ENCODE peak calls at places on chromosomes 3 and 15, in five cellular contexts. U is CD8-positive, alpha-beta memory T cell; Y is neuronal stem cell; G is stomach; N is RWPE2. Z is an unnamed sample.
A peak's percentile ranks its signal among the peaks of the same experiment; 100 is the strongest.

GRCh38 chr3:25291524-25291923 is 136.5 kb upstream of the RARB start:
- DNase-seq in U (no peak), Y (peak; percentile 41), G (no peak), N (no peak), Z (no peak)

GRCh38 chr3:13288732-13289718 is 131.1 kb downstream of the NUP210 start:
- DNase-seq in U (no peak), Y (no peak), G (no peak), N (no peak), Z (no peak)

GRCh38 chr3:179806177-179806576 is 153.3 kb downstream of the USP13 start:
- DNase-seq in U (no peak), Y (no peak), G (no peak), N (no peak), Z (no peak)

GRCh38 chr3:76403556-76403955 is 618.2 kb upstream of the ZNF717 start:
- DNase-seq in U (no peak), Y (no peak), G (no peak), N (no peak), Z (no peak)

GRCh38 chr3:170584585-170585007 is 1.3 kb downstream of the SLC7A14 start:
- DNase-seq in U (peak; percentile 48), Y (peak; percentile 87), G (peak; percentile 64), N (peak; percentile 70), Z (no peak)

GRCh38 chr3:57091471-57091870 is 31.0 kb downstream of the SPATA12 start:
- DNase-seq in U (no peak), Y (no peak), G (no peak), N (no peak), Z (no peak)

GRCh38 chr3:172257638-172258400 is 190.4 kb downstream of the GHSR start:
- DNase-seq in U (no peak), Y (no peak), G (no peak), N (no peak), Z (no peak)

GRCh38 chr15:73127302-73127936 is 75.2 kb downstream of the NEO1 start:
- DNase-seq in U (no peak), Y (peak; percentile 26), G (no peak), N (no peak), Z (no peak)

GRCh38 chr15:75235051-75235673 is 23.0 kb upstream of the GOLGA6C start:
- DNase-seq in U (peak; percentile 24), Y (no peak), G (no peak), N (peak; percentile 64), Z (no peak)

GRCh38 chr3:46440531-46441294 is 24.0 kb downstream of the LTF start:
- DNase-seq in U (peak; percentile 71), Y (no peak), G (no peak), N (no peak), Z (no peak)

GRCh38 chr3:16203671-16204629 is 29.5 kb downstream of the GALNT15 start:
- DNase-seq in U (no peak), Y (no peak), G (no peak), N (no peak), Z (no peak)

GRCh38 chr3:195892355-195893120 is 15.8 kb downstream of the TNK2 start:
- DNase-seq in U (no peak), Y (peak; percentile 36), G (no peak), N (no peak), Z (no peak)

GRCh38 chr3:108718454-108718853 is 38.8 kb downstream of the RETNLB start:
- DNase-seq in U (no peak), Y (no peak), G (no peak), N (no peak), Z (no peak)

GRCh38 chr15:57706405-57707209 is at the start of gene POLR2M:
- DNase-seq in U (peak; percentile 95), Y (peak; percentile 64), G (peak; percentile 97), N (peak; percentile 97), Z (peak; percentile 87)

GRCh38 chr3:114231616-114232015 is 5.8 kb downstream of the ZNF80 start:
- DNase-seq in U (peak; percentile 83), Y (no peak), G (no peak), N (no peak), Z (peak; percentile 19)

GRCh38 chr3:144361002-144361401 is 389.4 kb downstream of the DIPK2A start:
- DNase-seq in U (no peak), Y (no peak), G (no peak), N (no peak), Z (no peak)

GRCh38 chr15:78007965-78008886 is 69.3 kb downstream of the TBC1D2B start:
- DNase-seq in U (no peak), Y (no peak), G (peak; percentile 92), N (no peak), Z (no peak)

GRCh38 chr3:169196789-169197188 is 466.7 kb downstream of the MECOM start:
- DNase-seq in U (no peak), Y (no peak), G (no peak), N (no peak), Z (no peak)

GRCh38 chr15:74994236-74994635 is 1.1 kb upstream of the SCAMP5 start:
- DNase-seq in U (no peak), Y (no peak), G (no peak), N (no peak), Z (no peak)

GRCh38 chr15:60656491-60657284 is 177.7 kb upstream of the ICE2 start:
- DNase-seq in U (no peak), Y (no peak), G (no peak), N (no peak), Z (no peak)

GRCh38 chr3:109643590-109643989 is 306.2 kb upstream of the DPPA4 start:
- DNase-seq in U (no peak), Y (no peak), G (no peak), N (no peak), Z (no peak)

GRCh38 chr3:142863965-142864924 is 24.6 kb downstream of the PCOLCE2 start:
- DNase-seq in U (no peak), Y (no peak), G (no peak), N (no peak), Z (no peak)

GRCh38 chr3:13451301-13451673 is 28.8 kb upstream of the HDAC11 start:
- DNase-seq in U (peak; percentile 56), Y (no peak), G (no peak), N (no peak), Z (peak; percentile 11)

GRCh38 chr15:78084359-78084750 is 6.8 kb upstream of the TBC1D2B start:
- DNase-seq in U (peak; percentile 21), Y (no peak), G (no peak), N (peak; percentile 73), Z (no peak)

GRCh38 chr3:184261270-184262165 is at the start of gene CAMK2N2:
- DNase-seq in U (peak; percentile 70), Y (peak; percentile 56), G (peak; percentile 63), N (peak; percentile 80), Z (peak; percentile 42)

GRCh38 chr15:52796742-52797515 is 6.8 kb upstream of the ONECUT1 start:
- DNase-seq in U (no peak), Y (no peak), G (no peak), N (no peak), Z (no peak)

DNA sequence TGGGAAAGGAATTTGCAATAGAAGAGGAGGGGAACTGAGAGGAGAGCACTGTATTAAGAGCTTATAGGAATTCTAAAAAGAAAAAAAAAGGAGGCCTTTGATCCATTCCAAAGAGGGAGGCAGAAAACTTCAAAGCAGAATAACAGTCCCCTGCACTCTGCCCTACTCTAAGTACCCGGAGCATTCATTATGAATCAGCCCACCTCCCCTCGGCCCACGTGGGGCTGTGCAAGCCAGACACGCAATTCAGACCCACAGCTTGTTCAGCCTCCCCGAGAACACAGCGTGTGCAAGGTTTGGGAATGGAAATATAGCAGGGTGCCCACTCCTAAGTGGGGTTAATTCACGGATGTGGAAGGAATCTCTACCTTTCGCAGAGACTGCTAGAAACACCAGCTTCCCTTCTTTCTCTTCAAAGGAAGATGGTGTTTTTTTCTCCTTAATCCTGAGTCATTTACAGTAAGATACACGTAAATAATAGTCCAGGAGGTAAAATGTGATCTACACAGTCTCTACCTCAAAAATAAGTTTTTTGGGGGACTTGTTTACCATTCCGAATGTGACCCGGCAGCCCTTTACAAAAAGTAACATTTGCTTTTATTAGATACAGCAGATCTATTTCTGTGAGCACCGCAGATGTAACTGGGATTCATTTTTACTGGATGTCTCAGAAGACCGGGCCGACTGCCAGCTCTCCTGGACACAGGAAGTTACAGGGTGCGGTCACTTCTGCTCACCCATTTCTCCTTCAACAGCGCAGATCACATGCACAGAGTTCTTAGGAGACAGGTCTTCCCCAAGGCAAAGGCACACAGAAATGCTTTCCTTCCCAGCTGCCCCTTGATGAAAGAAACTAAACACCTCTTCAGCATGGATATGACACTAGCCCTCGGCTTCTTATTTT is 768.5 kb upstream of the CFAP20DC start:
- DNase-seq in U (no peak), Y (no peak), G (peak; percentile 76), N (peak; percentile 89), Z (no peak)
- H3K27ac ChIP-seq in U (no peak overlapping the region), Y (no peak overlapping the region), G (peak overlapping the region; percentile 47), N (peak overlapping the region; percentile 68), Z (no peak overlapping the region)

GRCh38 chr3:62415312-62415791 is 42.0 kb upstream of the FEZF2 start:
- DNase-seq in U (no peak), Y (peak; percentile 95), G (no peak), N (no peak), Z (no peak)
- H3K4me3 ChIP-seq in U (no peak overlapping the region), Y (no peak overlapping the region), G (no peak overlapping the region), N (no peak overlapping the region), Z (no peak overlapping the region)

GRCh38 chr3:72746412-72747411 is 101.5 kb downstream of the SHQ1 start:
- DNase-seq in U (no peak), Y (no peak), G (no peak), N (no peak), Z (no peak)
- H3K4me1 ChIP-seq in U (peaks cover 14% of the 10 kb centered on the region), Y (no peaks in the 10 kb centered on the region), G (no peaks in the 10 kb centered on the region), N (no peaks in the 10 kb centered on the region), Z (no peaks in the 10 kb centered on the region)

GRCh38 chr3:149085828-149086231 is 503 bp downstream of the HLTF start:
- DNase-seq in U (no peak), Y (no peak), G (no peak), N (no peak), Z (no peak)

GRCh38 chr3:149077638-149078037 is 8.7 kb downstream of the HLTF start:
- DNase-seq in U (no peak), Y (no peak), G (no peak), N (no peak), Z (no peak)

GRCh38 chr3:149081772-149082171 is 4.6 kb downstream of the HLTF start:
- DNase-seq in U (no peak), Y (no peak), G (no peak), N (no peak), Z (no peak)

GRCh38 chr3:149080011-149080698 is 6.2 kb downstream of the HLTF start:
- DNase-seq in U (no peak), Y (no peak), G (no peak), N (no peak), Z (no peak)

DNA sequence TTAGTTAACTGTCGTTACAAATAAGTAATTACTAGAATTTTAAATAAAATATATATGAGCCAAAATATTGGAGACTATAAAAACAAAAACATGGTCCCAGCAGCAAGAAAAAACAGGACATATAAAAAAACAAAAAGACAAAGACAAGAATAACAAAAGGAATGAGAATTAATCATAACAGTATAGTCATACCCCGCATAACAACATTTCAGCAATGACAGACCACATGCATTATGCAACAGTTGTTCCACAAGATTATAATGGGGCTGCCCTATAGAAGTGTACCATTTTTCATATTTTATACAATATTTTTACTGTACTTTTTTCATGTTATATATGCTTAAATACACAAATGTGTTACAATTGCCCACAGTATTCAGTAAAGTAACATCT is 5.6 kb downstream of the HLTF start:
- DNase-seq in U (no peak), Y (no peak), G (no peak), N (no peak), Z (no peak)
- H3K27ac ChIP-seq in U (no peak overlapping the region), Y (no peak overlapping the region), G (no peak overlapping the region), N (no peak overlapping the region), Z (no peak overlapping the region)

GRCh38 chr3:152826476-152826875 is 8.5 kb upstream of the P2RY1 start:
- DNase-seq in U (no peak), Y (no peak), G (no peak), N (no peak), Z (no peak)
- H3K4me3 ChIP-seq in U (no peak overlapping the region), Y (no peak overlapping the region), G (no peak overlapping the region), N (no peak overlapping the region), Z (no peak overlapping the region)